ENCODE peak calls at places on chromosomes 16 and 17, in eight cellular contexts. N, Y, U, G, Q, C, A and V are unnamed samples. For H3K4me1, the result is how much of the 10 kb centered on the place peaks cover.

GRCh38 chr16:50469744-50470301 is 78.4 kb upstream of the NKD1 start:
- DNase-seq in Y (no peak), G (no peak), A (no peak), N (no peak), U (peak), C (no peak), Q (peak), V (no peak)

GRCh38 chr17:83100853-83101391 is 21.5 kb downstream of the METRNL start:
- DNase-seq in Q (no peak), C (peak), N (no peak), Y (no peak), A (no peak), G (no peak), U (no peak), V (no peak)

GRCh38 chr17:82257473-82257872 is 16.0 kb downstream of the CSNK1D start:
- DNase-seq in N (no peak), Q (no peak), Y (no peak), U (peak), A (no peak), G (peak), C (no peak), V (no peak)

GRCh38 chr17:50613596-50613995 is 21.1 kb upstream of the ABCC3 start:
- DNase-seq in A (no peak), U (no peak), Y (no peak), N (no peak), Q (no peak), C (no peak), G (no peak), V (no peak)

GRCh38 chr16:30941600-30942420 is 7.1 kb upstream of the ORAI3 start:
- DNase-seq in U (peak), Q (peak), A (no peak), C (peak), G (peak), N (peak), Y (no peak), V (peak)

GRCh38 chr17:11880714-11881113 is 116.6 kb downstream of the ZNF18 start:
- DNase-seq in N (no peak), A (no peak), C (peak), Q (peak), U (no peak), G (no peak), Y (no peak), V (no peak)

GRCh38 chr16:9077001-9077809 is 14.2 kb upstream of the HAPSTR1 start:
- DNase-seq in Y (no peak), N (no peak), Q (no peak), A (peak), G (no peak), C (no peak), U (no peak), V (no peak)

GRCh38 chr17:3788200-3788599 is 12.8 kb downstream of the ITGAE start:
- DNase-seq in N (no peak), C (no peak), U (no peak), Y (no peak), Q (no peak), A (no peak), G (peak), V (no peak)

GRCh38 chr17:79947351-79948031 is 88.2 kb downstream of the TBC1D16 start:
- DNase-seq in C (no peak), Q (no peak), A (peak), U (no peak), N (no peak), Y (no peak), G (peak), V (peak)

GRCh38 chr17:65696739-65697394 is 135.4 kb upstream of the AXIN2 start:
- DNase-seq in A (peak), N (no peak), U (no peak), Y (no peak), C (no peak), Q (no peak), G (no peak), V (no peak)

GRCh38 chr17:79946352-79947231 is 89.1 kb downstream of the TBC1D16 start:
- DNase-seq in Q (no peak), C (no peak), N (no peak), G (peak), A (no peak), U (no peak), Y (no peak), V (peak)

GRCh38 chr16:48538746-48539484 is 71.1 kb downstream of the N4BP1 start:
- DNase-seq in Q (peak), U (peak), C (no peak), N (no peak), G (no peak), A (no peak), Y (no peak), V (peak)

GRCh38 chr17:78884148-78884870 is 18.7 kb downstream of the CEP295NL start:
- DNase-seq in A (no peak), C (no peak), Q (no peak), Y (no peak), N (no peak), U (peak), G (no peak), V (peak)

GRCh38 chr17:78885956-78886355 is 17.0 kb downstream of the CEP295NL start:
- DNase-seq in C (peak), A (no peak), Y (no peak), U (no peak), G (no peak), Q (no peak), N (no peak), V (no peak)

GRCh38 chr17:78886954-78887353 is 16.0 kb downstream of the CEP295NL start:
- DNase-seq in Y (no peak), A (no peak), G (no peak), C (no peak), Q (no peak), U (no peak), N (no peak), V (no peak)

GRCh38 chr17:78883533-78884131 is 19.4 kb downstream of the CEP295NL start:
- DNase-seq in C (peak), G (peak), N (peak), U (peak), A (peak), Q (peak), Y (peak), V (peak)

GRCh38 chr17:78884876-78885667 is 17.9 kb downstream of the CEP295NL start:
- DNase-seq in N (no peak), G (no peak), Y (no peak), A (no peak), C (no peak), Q (no peak), U (no peak), V (no peak)
- H3K27ac ChIP-seq in N (peak), G (peak), Y (peak), A (peak), C (peak), Q (no peak), U (peak), V (no peak)

GRCh38 chr17:70136131-70136530 is 33.2 kb upstream of the KCNJ2 start:
- DNase-seq in Q (no peak), A (no peak), G (no peak), N (no peak), U (no peak), C (no peak), Y (no peak), V (no peak)
- TF ChIP-seq CTCF in Q (no peak), A (no peak), G (no peak), N (no peak), U (no peak), C (no peak), Y (no peak), V (no peak)

DNA sequence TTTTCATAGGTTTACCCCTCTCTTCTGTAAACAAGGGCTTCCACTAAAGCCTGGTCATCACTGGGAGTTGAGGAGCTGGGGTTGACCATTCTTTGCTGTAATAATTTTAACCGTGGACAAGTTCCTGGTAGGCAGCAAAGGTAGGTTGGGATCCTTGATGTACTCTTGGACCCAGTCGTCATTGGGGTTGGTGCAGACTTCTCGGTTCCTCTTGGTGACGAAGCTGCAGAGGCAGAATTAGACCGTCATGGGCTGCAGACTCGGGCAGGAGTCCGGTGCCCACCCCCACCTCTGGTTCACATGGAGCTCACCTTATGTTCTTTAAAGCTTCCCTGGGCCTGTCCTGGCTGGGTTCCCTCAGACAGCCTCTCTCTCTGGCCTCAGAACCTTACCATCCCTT is 3.8 kb downstream of the CCL16 start:
- DNase-seq in Y (no peak), U (no peak), N (no peak), A (no peak), G (no peak), C (no peak), Q (no peak), V (no peak)
- H3K4me1 ChIP-seq in Y (under half), U (under half), N (under half), A (under half), G (under half), C (under half), Q (under half), V (under half)

GRCh38 chr16:86503830-86504229 is 6.5 kb upstream of the FOXF1 start:
- DNase-seq in Q (no peak), U (no peak), N (no peak), C (no peak), G (no peak), Y (no peak), A (no peak), V (no peak)

GRCh38 chr16:86502856-86503748 is 7.2 kb upstream of the FOXF1 start:
- DNase-seq in Y (no peak), Q (no peak), A (no peak), N (no peak), U (no peak), G (no peak), C (no peak), V (no peak)

GRCh38 chr16:86499889-86500707 is 10.2 kb upstream of the FOXF1 start:
- DNase-seq in N (no peak), U (peak), G (no peak), A (no peak), C (no peak), Y (no peak), Q (no peak), V (no peak)

GRCh38 chr16:86500708-86501510 is 9.4 kb upstream of the FOXF1 start:
- DNase-seq in N (no peak), Y (no peak), U (no peak), A (no peak), Q (no peak), C (no peak), G (no peak), V (no peak)

DNA sequence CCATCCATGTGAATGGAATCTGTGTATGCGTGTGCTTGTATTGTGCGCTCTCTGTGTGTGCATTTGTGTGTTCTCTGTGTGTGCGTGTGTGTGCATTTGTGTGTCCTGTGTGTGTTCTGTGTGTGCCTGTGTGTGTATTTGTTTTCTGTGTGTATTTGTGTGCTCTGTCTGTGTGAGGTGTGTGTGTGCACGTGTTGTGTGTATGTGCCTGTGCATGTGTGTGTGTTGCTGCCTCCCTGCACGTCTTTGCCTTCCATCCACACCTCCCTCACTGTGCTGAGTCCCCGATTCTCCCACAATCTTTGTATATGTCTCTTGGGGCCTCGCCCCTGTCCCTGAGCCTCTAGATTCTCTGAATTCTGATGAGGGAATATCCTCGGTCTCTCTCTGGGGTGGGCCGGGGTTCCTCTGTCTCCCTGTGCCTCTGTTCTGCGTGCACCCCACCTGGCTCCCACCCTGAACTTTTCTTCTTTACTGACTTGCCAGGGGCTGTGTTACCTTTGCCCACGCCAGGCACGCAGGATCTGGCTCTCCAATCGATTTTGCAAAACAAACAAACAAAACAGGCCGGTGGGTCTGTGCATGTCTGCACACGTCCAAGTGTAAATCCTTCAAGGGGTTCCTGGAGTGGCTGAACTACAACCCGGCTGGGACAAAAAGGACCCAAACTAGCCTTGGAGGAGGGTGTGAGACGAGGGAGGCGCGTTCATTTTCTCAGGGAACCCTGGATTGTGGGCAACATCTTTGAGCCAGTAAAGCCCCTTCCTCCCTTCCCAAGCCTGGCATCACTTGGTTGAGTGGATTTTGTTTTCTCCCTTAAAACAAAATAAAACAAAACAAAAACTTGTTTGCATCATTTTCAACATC is 8.1 kb upstream of the FOXF1 start:
- DNase-seq in A (no peak), G (no peak), Y (no peak), N (no peak), U (no peak), C (no peak), Q (no peak), V (no peak)
- H3K27ac ChIP-seq in A (no peak), G (no peak), Y (no peak), N (peak), U (no peak), C (peak), Q (no peak), V (no peak)

DNA sequence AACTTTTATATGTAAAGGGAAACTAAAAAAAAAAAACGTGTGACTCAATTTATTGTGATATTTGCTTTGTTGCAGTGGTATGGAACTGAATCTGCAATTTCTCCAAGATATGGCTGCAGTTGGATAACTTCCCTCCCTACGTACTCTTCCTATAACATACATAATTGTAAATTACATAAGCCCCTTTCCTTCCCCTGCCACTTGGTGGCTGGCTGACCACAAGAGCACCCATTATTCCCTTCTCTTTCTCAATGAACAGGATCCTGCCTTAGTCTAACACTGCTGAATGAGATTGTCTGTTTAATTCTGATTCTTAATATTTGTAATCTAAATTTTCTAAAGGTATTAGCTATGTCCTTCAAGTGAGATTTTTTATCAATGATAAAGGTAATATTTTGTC is 27.8 kb downstream of the CCL4 start:
- DNase-seq in Y (no peak), U (peak), N (no peak), A (no peak), Q (no peak), G (no peak), C (no peak), V (no peak)
- TF ChIP-seq CTCF in Y (no peak), U (no peak), N (peak), A (no peak), Q (peak), G (no peak), C (no peak), V (no peak)

GRCh38 chr17:29146369-29146972 is 33.7 kb downstream of the MYO18A start:
- DNase-seq in Y (no peak), U (no peak), A (no peak), N (no peak), G (no peak), Q (no peak), C (no peak), V (no peak)
- H3K4me1 ChIP-seq in Y (under half), U (under half), A (under half), N (under half), G (under half), Q (half or more), C (under half), V (under half)

GRCh38 chr16:4653981-4654380 is 29.4 kb downstream of the MGRN1 start:
- DNase-seq in G (no peak), Q (no peak), N (peak), Y (no peak), A (no peak), C (peak), U (no peak), V (peak)
- H3K27ac ChIP-seq in G (peak), Q (no peak), N (peak), Y (no peak), A (no peak), C (peak), U (no peak), V (peak)

GRCh38 chr16:1564325-1564724 is 30.9 kb downstream of the TMEM204 start:
- DNase-seq in Q (no peak), Y (no peak), G (no peak), A (no peak), N (no peak), U (no peak), C (no peak), V (no peak)
- TF ChIP-seq CTCF in Q (peak), Y (peak), G (peak), A (no peak), N (no peak), U (peak), C (peak), V (no peak)

GRCh38 chr16:88760424-88761142 is 24.4 kb downstream of the PIEZO1 start:
- DNase-seq in Y (no peak), A (no peak), Q (no peak), G (no peak), N (no peak), U (no peak), C (peak), V (peak)
- H3K4me1 ChIP-seq in Y (under half), A (under half), Q (under half), G (under half), N (under half), U (under half), C (half or more), V (under half)

DNA sequence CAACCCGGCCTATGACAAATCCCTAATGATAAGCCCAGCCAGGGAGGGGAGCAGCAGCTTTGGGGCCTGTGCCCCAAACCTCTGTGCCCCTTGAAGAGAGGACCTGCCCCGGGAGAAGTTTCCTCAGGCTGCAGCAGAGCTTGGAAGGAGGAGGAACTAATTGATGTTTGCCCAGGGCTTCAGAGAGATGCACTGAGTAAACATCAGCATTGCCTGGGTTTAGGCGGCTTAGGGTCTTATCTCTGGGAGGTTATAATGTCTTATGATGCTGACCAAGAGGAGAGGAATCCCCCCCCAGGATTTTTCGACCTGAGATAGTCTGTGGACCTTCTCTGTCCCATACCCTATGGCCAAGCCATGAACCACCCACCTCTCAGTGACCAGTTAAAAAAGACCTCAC is 148.7 kb upstream of the SDK2 start:
- DNase-seq in A (no peak), N (no peak), Q (no peak), G (no peak), Y (no peak), C (no peak), U (no peak), V (no peak)
- H3K27ac ChIP-seq in A (no peak), N (no peak), Q (no peak), G (no peak), Y (no peak), C (no peak), U (no peak), V (no peak)